ENCODE peak calls at places on chromosomes 3 and 15, in four cellular contexts. A is GM12878, L is SK-N-SH, X is HepG2. Q is an unnamed sample.

GRCh38 chr3:148791296-148791695 is 36.3 kb upstream of the CPB1 start:
- DNase-seq in A (no peak), L (peak; percentile 24), X (no peak), Q (no peak)

GRCh38 chr3:52093751-52094525 is 37.6 kb upstream of the DUSP7 start:
- DNase-seq in A (no peak), L (no peak), X (peak; percentile 13), Q (no peak)

GRCh38 chr15:80991446-80991845 is 1.8 kb upstream of the MESD start:
- DNase-seq in A (no peak), L (no peak), X (no peak), Q (peak; percentile 47)

GRCh38 chr15:94524565-94524964 is 293.2 kb downstream of the MCTP2 start:
- DNase-seq in A (no peak), L (no peak), X (no peak), Q (no peak)

GRCh38 chr3:123067689-123068226 is 933 bp downstream of the PDIA5 start:
- DNase-seq in A (no peak), L (no peak), X (no peak), Q (no peak)

GRCh38 chr3:118972974-118973373 is 61.7 kb downstream of the IGSF11 start:
- DNase-seq in A (no peak), L (no peak), X (no peak), Q (no peak)

GRCh38 chr3:2908693-2909351 is 201.4 kb downstream of the IL5RA start:
- DNase-seq in A (no peak), L (no peak), X (no peak), Q (no peak)

GRCh38 chr3:63964287-63965073 is 52.3 kb upstream of the SCAANT1 start:
- DNase-seq in A (no peak), L (no peak), X (no peak), Q (no peak)

GRCh38 chr3:55592572-55592971 is 105.5 kb upstream of the WNT5A start:
- DNase-seq in A (no peak), L (no peak), X (no peak), Q (no peak)

GRCh38 chr3:183298708-183299153 is 45.7 kb downstream of the B3GNT5 start:
- DNase-seq in A (no peak), L (no peak), X (no peak), Q (peak; percentile 60)

GRCh38 chr3:51967384-51968174 is at the start of gene PCBP4:
- DNase-seq in A (no peak), L (peak; percentile 88), X (peak; percentile 70), Q (peak; percentile 60)

GRCh38 chr3:188974856-188975611 is 196.7 kb upstream of the TPRG1 start:
- DNase-seq in A (no peak), L (no peak), X (no peak), Q (no peak)

GRCh38 chr3:99868438-99868723 is 50.7 kb downstream of the CMSS1 start:
- DNase-seq in A (no peak), L (no peak), X (no peak), Q (peak; percentile 8)

GRCh38 chr3:151403246-151403645 is 18.7 kb upstream of the P2RY12 start:
- DNase-seq in A (no peak), L (no peak), X (no peak), Q (no peak)

GRCh38 chr15:62841891-62842559 is 200.5 kb upstream of the TPM1 start:
- DNase-seq in A (no peak), L (no peak), X (no peak), Q (no peak)

GRCh38 chr15:39874890-39875549 is 45.0 kb downstream of the GPR176 start:
- DNase-seq in A (no peak), L (peak; percentile 40), X (peak; percentile 17), Q (no peak)

GRCh38 chr3:159929181-159929893 is 59.3 kb upstream of the IL12A start:
- DNase-seq in A (no peak), L (no peak), X (peak; percentile 80), Q (no peak)

GRCh38 chr3:157618075-157618760 is 115.0 kb upstream of the VEPH1 start:
- DNase-seq in A (peak; percentile 12), L (peak; percentile 41), X (peak; percentile 41), Q (peak; percentile 67)

GRCh38 chr15:49406352-49407118 is 16.5 kb upstream of the FGF7 start:
- DNase-seq in A (no peak), L (no peak), X (no peak), Q (no peak)

GRCh38 chr3:101381809-101382208 is 61.4 kb upstream of the IMPG2 start:
- DNase-seq in A (no peak), L (peak; percentile 25), X (peak; percentile 23), Q (no peak)

GRCh38 chr15:33675246-33675645 is 293.1 kb upstream of the CHRM5 start:
- DNase-seq in A (no peak), L (peak; percentile 46), X (no peak), Q (peak; percentile 18)

GRCh38 chr3:152505926-152506325 is 237.2 kb downstream of the MBNL1 start:
- DNase-seq in A (peak; percentile 52), L (no peak), X (no peak), Q (no peak)

GRCh38 chr15:88166330-88166993 is 90.1 kb downstream of the NTRK3 start:
- DNase-seq in A (no peak), L (no peak), X (peak; percentile 10), Q (no peak)

GRCh38 chr15:96336643-96337353 is 6.3 kb downstream of the NR2F2 start:
- DNase-seq in A (no peak), L (no peak), X (peak; percentile 57), Q (peak; percentile 48)

GRCh38 chr15:32717290-32718081 is at the start of gene GREM1:
- DNase-seq in A (no peak), L (peak; percentile 67), X (no peak), Q (no peak)

GRCh38 chr15:77032052-77032646 is 37.2 kb downstream of the PSTPIP1 start:
- DNase-seq in A (no peak), L (peak; percentile 23), X (peak; percentile 66), Q (no peak)

GRCh38 chr3:124858275-124858674 is 28.9 kb downstream of the ITGB5 start:
- DNase-seq in A (no peak), L (no peak), X (no peak), Q (no peak)

GRCh38 chr3:37736632-37737031 is 125.0 kb upstream of the CTDSPL start:
- DNase-seq in A (no peak), L (no peak), X (no peak), Q (no peak)

GRCh38 chr3:115286529-115287197 is 139.6 kb upstream of the ZBTB20 start:
- DNase-seq in A (no peak), L (no peak), X (no peak), Q (no peak)

GRCh38 chr3:43062040-43062555 is 43.8 kb downstream of the POMGNT2 start:
- DNase-seq in A (no peak), L (peak; percentile 87), X (no peak), Q (no peak)

GRCh38 chr3:149895339-149895738 is 75.4 kb downstream of the PFN2 start:
- DNase-seq in A (no peak), L (no peak), X (peak; percentile 10), Q (no peak)

GRCh38 chr3:51717446-51717845 is 10.6 kb downstream of the GRM2 start:
- DNase-seq in A (no peak), L (no peak), X (no peak), Q (no peak)

GRCh38 chr15:69956417-69956816 is 141.3 kb downstream of the TLE3 start:
- DNase-seq in A (no peak), L (no peak), X (no peak), Q (no peak)

DNA sequence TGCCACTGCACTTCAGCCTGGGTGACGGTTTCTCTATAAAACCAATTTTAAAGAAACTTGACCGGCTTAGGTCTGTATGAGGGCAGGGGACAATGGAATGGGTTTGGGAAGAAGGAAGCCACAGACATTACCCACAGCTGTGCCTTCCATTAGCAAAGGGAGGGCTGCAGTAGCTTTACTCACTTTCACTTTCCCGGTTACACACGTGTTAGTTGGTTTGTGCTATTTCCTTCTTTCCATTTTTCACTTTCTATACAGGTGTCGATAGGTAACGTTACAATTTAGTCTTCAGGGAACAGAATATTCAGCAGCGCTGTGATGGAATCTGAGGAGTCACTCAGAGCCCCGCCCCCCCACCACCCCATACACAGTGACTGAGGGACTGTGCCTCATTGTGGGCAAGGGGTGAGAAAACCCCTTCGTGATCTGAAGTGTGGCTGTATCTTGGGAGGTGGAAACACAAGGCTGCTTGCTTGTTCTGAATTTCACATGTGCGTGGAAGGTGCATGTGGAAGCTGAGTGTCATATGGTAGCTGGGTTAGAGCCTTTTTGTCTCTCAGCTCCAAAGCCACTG is 44.8 kb upstream of the RPL32 start:
- DNase-seq in A (no peak), L (no peak), X (no peak), Q (no peak)
- TF ChIP-seq NFIC in A (no peak), L (no peak), X (no peak), Q (no peak)

DNA sequence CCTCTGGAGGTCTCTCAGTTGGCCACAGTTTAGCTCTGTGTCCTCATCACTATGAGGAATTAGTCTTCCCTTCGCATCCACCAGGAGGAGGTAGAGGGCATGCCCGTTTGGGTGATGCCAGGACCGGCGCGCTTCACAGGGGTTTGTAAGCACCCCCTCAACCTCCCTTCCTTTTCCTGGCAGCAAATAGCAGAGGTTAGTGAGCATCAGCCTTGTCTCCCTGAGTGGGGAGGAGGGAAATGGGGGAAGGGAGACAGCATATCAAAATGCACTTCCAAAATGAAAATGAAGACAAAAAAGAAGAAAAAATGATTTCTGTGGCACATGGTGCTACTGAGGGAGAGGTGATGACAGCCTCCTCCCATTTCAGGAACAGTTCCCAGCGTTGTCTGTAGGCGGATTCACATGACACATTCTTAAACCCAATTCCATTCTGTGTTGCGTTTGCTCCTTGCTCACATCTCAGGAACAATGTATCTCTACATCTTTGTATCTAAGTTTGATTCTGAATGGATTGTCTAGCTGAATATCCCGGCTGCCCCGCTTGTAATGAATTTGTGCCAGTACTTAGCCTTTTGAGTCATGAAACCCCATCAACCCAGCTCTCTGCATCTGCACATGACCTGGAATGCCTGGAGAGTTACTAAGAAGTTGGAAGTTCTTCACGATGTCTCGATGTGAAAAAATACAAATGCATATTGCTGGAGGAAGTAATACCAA is 45.1 kb downstream of the TYRO3 start:
- DNase-seq in A (no peak), L (peak; percentile 84), X (peak; percentile 63), Q (peak; percentile 63)
- TF ChIP-seq NFIC in A (no peak), L (peak; percentile 45), X (no peak), Q (no peak)

GRCh38 chr3:47573190-47574172 is 5.2 kb downstream of the CSPG5 start:
- DNase-seq in A (no peak), L (no peak), X (no peak), Q (no peak)
- TF ChIP-seq NFIC in A (no peak), L (no peak), X (no peak), Q (no peak)

GRCh38 chr15:66714543-66714981 is 12.5 kb downstream of the SMAD6 start:
- DNase-seq in A (no peak), L (no peak), X (no peak), Q (no peak)
- TF ChIP-seq NFIC in A (peak; percentile 5), L (no peak), X (no peak), Q (no peak)

GRCh38 chr15:72227720-72228119 is 3.3 kb downstream of the PKM start:
- DNase-seq in A (no peak), L (no peak), X (no peak), Q (peak; percentile 40)

GRCh38 chr15:72229076-72229946 is 1.7 kb downstream of the PKM start:
- DNase-seq in A (no peak), L (peak; percentile 24), X (no peak), Q (peak; percentile 30)

GRCh38 chr15:72229947-72230196 is 1.1 kb downstream of the PKM start:
- DNase-seq in A (no peak), L (no peak), X (no peak), Q (no peak)

GRCh38 chr15:72230197-72231065 is 559 bp downstream of the PKM start:
- DNase-seq in A (peak; percentile 51), L (peak; percentile 95), X (peak; percentile 81), Q (peak; percentile 83)

DNA sequence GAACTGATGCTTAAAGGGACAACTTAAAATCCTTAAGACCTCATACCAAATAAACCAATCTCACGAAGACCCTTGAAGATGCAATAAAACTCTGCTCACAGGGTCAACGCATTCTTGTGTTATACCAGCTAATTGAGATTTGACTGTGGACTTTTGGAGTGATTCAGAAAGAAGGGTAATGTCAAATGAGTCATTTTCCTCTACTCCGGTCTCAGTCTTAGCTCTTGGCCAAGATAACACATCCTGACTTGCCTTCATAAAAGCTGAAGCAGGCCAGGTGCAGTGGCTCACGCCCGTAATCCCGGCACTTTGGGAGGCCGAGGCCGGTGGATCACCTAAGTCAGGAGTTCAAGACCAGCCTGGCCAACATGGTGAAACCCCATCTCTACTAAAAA is 3.8 kb downstream of the PKM start:
- DNase-seq in A (peak; percentile 46), L (no peak), X (peak; percentile 7), Q (no peak)
- TF ChIP-seq NFIC in A (no peak), L (peak; percentile 45), X (no peak), Q (no peak)